ENCODE peak calls at places on chromosome 14, in seven cellular contexts. G is transverse colon; L is HCT116; S is CD8-positive, alpha-beta memory T cell; W is PC-3; J is A549; I is body of pancreas. R is an unnamed sample. For H3K4me1, the result is how much of the 10 kb centered on the place peaks cover.

GRCh38 chr14:38989917-38990546 is 113.0 kb downstream of the SEC23A start:
- DNase-seq in G (no peak), L (no peak), S (no peak), W (no peak), J (no peak), I (no peak), R (no peak)

GRCh38 chr14:29548948-29549370 is 378.7 kb downstream of the PRKD1 start:
- DNase-seq in G (no peak), L (peak), S (no peak), W (peak), J (peak), I (no peak), R (peak)

GRCh38 chr14:45091696-45092095 is 7.8 kb downstream of the PRPF39 start:
- DNase-seq in G (no peak), L (no peak), S (no peak), W (peak), J (no peak), I (no peak), R (peak)

GRCh38 chr14:87916103-87916885 is 76.7 kb downstream of the GALC start:
- DNase-seq in G (no peak), L (no peak), S (no peak), W (no peak), J (no peak), I (no peak), R (no peak)

GRCh38 chr14:72173038-72173720 is 240.9 kb downstream of the RGS6 start:
- DNase-seq in G (no peak), L (no peak), S (no peak), W (no peak), J (no peak), I (no peak), R (no peak)

GRCh38 chr14:29757188-29757680 is 170.4 kb downstream of the PRKD1 start:
- DNase-seq in G (no peak), L (no peak), S (no peak), W (no peak), J (no peak), I (no peak), R (no peak)

GRCh38 chr14:65627315-65627714 is 214.8 kb downstream of the FUT8 start:
- DNase-seq in G (no peak), L (no peak), S (no peak), W (no peak), J (no peak), I (no peak), R (no peak)

GRCh38 chr14:28599191-28599590 is 167.4 kb upstream of the FOXG1 start:
- DNase-seq in G (no peak), L (no peak), S (no peak), W (peak), J (no peak), I (no peak), R (peak)

GRCh38 chr14:105894125-105894977 is 368.0 kb downstream of the TMEM121 start:
- DNase-seq in G (peak), L (no peak), S (peak), W (no peak), J (no peak), I (peak), R (no peak)

GRCh38 chr14:77641534-77642341 is 25.3 kb upstream of the SPTLC2 start:
- DNase-seq in G (peak), L (no peak), S (peak), W (peak), J (no peak), I (peak), R (no peak)

GRCh38 chr14:20714593-20715250 is 26.2 kb downstream of the ANG start:
- DNase-seq in G (peak), L (no peak), S (no peak), W (peak), J (no peak), I (peak), R (peak)

GRCh38 chr14:89503458-89503996 is 86.5 kb upstream of the FOXN3 start:
- DNase-seq in G (no peak), L (no peak), S (no peak), W (no peak), J (no peak), I (no peak), R (no peak)

GRCh38 chr14:106185837-106186233 is 659.5 kb downstream of the TMEM121 start:
- DNase-seq in G (peak), L (no peak), S (peak), W (no peak), J (no peak), I (no peak), R (no peak)

GRCh38 chr14:76672123-76672522 is 89.1 kb upstream of the VASH1 start:
- DNase-seq in G (no peak), L (no peak), S (no peak), W (peak), J (no peak), I (no peak), R (no peak)

GRCh38 chr14:33915682-33916081 is 35.2 kb downstream of the EGLN3 start:
- DNase-seq in G (no peak), L (no peak), S (no peak), W (no peak), J (no peak), I (no peak), R (no peak)

GRCh38 chr14:34051966-34052657 is 101.2 kb upstream of the EGLN3 start:
- DNase-seq in G (peak), L (peak), S (no peak), W (peak), J (peak), I (no peak), R (peak)

GRCh38 chr14:57326253-57326652 is 57.5 kb downstream of the AP5M1 start:
- DNase-seq in G (no peak), L (no peak), S (no peak), W (no peak), J (no peak), I (no peak), R (no peak)

GRCh38 chr14:80465541-80466220 is 254.4 kb upstream of the DIO2 start:
- DNase-seq in G (no peak), L (no peak), S (no peak), W (no peak), J (no peak), I (no peak), R (no peak)

GRCh38 chr14:105144666-105145380 is 23.8 kb downstream of the JAG2 start:
- DNase-seq in G (peak), L (no peak), S (peak), W (no peak), J (no peak), I (peak), R (no peak)

GRCh38 chr14:80448267-80448666 is 237.0 kb upstream of the DIO2 start:
- DNase-seq in G (no peak), L (no peak), S (no peak), W (no peak), J (no peak), I (no peak), R (no peak)

GRCh38 chr14:69673578-69674305 is 62.3 kb downstream of the SUSD6 start:
- DNase-seq in G (no peak), L (no peak), S (no peak), W (no peak), J (no peak), I (no peak), R (no peak)

GRCh38 chr14:59189281-59189821 is 884 bp downstream of the DAAM1 start:
- DNase-seq in G (no peak), L (no peak), S (peak), W (peak), J (peak), I (peak), R (peak)

GRCh38 chr14:53840444-53840843 is 116.2 kb downstream of the BMP4 start:
- DNase-seq in G (no peak), L (peak), S (no peak), W (peak), J (peak), I (no peak), R (peak)

GRCh38 chr14:88729159-88729558 is 63.6 kb downstream of the EML5 start:
- DNase-seq in G (no peak), L (no peak), S (no peak), W (peak), J (peak), I (no peak), R (no peak)

GRCh38 chr14:101478096-101478495 is 83.2 kb upstream of the DIO3 start:
- DNase-seq in G (no peak), L (no peak), S (no peak), W (no peak), J (no peak), I (peak), R (no peak)

GRCh38 chr14:104316121-104316722 is 177.8 kb downstream of the KIF26A start:
- DNase-seq in G (peak), L (no peak), S (no peak), W (no peak), J (no peak), I (peak), R (no peak)

GRCh38 chr14:79597561-79597960 is 613.7 kb downstream of the DIO2 start:
- DNase-seq in G (no peak), L (no peak), S (no peak), W (no peak), J (no peak), I (no peak), R (no peak)

GRCh38 chr14:67018720-67019119 is 170.5 kb upstream of the GARIN2 start:
- DNase-seq in G (no peak), L (no peak), S (no peak), W (no peak), J (no peak), I (no peak), R (no peak)

GRCh38 chr14:106879241-106879640 is 1352.9 kb downstream of the TMEM121 start:
- DNase-seq in G (peak), L (peak), S (peak), W (peak), J (peak), I (peak), R (no peak)

GRCh38 chr14:95291859-95292542 is 27.7 kb downstream of the CLMN start:
- DNase-seq in G (peak), L (peak), S (no peak), W (peak), J (no peak), I (peak), R (peak)

DNA sequence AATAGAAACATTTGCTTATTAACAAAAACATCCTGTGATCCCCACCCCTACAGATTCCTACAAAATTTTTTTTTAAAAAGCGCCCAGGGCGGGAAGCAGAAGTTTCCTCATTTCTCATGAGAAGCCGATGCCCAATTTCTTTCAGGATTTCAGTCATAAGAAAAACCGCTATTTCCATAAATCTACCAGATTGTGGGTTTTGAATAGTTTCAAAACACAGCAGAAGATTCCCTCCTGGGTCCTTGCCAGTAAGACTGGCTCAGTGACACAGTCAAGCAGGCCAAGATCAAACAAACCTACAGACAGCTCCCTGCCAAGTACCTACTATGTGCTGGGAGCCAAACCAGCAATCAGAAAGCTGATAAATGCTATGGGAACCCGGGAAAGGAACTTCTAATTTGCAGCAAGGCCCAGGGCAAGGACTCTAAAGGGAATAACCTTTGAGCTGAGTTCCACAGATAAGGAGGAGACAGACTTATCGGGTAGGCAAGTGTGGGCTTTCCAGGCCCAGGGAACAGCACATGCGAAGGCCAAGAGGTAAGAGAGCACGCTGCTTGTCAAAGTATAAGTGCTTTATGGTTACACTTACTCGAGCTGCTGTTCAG is 68.7 kb downstream of the CCDC88C start:
- DNase-seq in G (no peak), L (no peak), S (peak), W (no peak), J (no peak), I (no peak), R (no peak)
- H3K4me1 ChIP-seq in G (under half), L (under half), S (half or more), W (under half), J (under half), I (under half), R (under half)

DNA sequence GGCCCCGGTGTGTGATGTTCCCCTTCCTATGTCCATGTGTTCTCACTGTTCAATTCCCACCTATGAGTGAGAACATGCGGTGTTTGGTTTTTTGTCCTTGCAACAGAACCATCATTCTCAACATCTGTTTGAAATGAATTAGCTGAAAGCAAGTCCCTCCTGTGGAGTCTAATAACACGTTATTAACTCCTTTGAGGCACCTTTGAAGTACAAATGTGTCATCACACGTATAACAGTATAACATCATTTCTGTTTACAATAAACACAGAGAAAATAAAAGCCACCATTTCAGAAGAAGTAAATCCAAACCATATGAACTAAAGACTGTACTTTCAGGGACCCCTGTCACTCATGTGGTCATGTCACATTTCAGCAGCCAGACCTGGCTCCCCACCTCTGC is 198.5 kb downstream of the STXBP6 start:
- DNase-seq in G (no peak), L (no peak), S (no peak), W (no peak), J (no peak), I (no peak), R (no peak)
- H3K27ac ChIP-seq in G (peak), L (no peak), S (no peak), W (no peak), J (no peak), I (no peak), R (no peak)

GRCh38 chr14:31256534-31257243 is 49.1 kb upstream of the HECTD1 start:
- DNase-seq in G (no peak), L (no peak), S (no peak), W (no peak), J (no peak), I (no peak), R (no peak)
- H3K4me1 ChIP-seq in G (under half), L (under half), S (under half), W (under half), J (under half), I (under half), R (under half)

GRCh38 chr14:93067088-93067487 is 48.6 kb downstream of the ITPK1 start:
- DNase-seq in G (no peak), L (no peak), S (no peak), W (no peak), J (no peak), I (no peak), R (no peak)

GRCh38 chr14:93063393-93063792 is 52.3 kb downstream of the ITPK1 start:
- DNase-seq in G (no peak), L (no peak), S (no peak), W (no peak), J (no peak), I (no peak), R (no peak)

GRCh38 chr14:93068721-93069120 is 47.0 kb downstream of the ITPK1 start:
- DNase-seq in G (no peak), L (no peak), S (no peak), W (no peak), J (no peak), I (no peak), R (no peak)

GRCh38 chr14:93064411-93065271 is 51.1 kb downstream of the ITPK1 start:
- DNase-seq in G (no peak), L (no peak), S (no peak), W (no peak), J (no peak), I (no peak), R (no peak)

GRCh38 chr14:93065272-93065730 is 50.4 kb downstream of the ITPK1 start:
- DNase-seq in G (no peak), L (no peak), S (no peak), W (peak), J (no peak), I (no peak), R (no peak)
- H3K27ac ChIP-seq in G (peak), L (no peak), S (peak), W (no peak), J (no peak), I (no peak), R (no peak)

DNA sequence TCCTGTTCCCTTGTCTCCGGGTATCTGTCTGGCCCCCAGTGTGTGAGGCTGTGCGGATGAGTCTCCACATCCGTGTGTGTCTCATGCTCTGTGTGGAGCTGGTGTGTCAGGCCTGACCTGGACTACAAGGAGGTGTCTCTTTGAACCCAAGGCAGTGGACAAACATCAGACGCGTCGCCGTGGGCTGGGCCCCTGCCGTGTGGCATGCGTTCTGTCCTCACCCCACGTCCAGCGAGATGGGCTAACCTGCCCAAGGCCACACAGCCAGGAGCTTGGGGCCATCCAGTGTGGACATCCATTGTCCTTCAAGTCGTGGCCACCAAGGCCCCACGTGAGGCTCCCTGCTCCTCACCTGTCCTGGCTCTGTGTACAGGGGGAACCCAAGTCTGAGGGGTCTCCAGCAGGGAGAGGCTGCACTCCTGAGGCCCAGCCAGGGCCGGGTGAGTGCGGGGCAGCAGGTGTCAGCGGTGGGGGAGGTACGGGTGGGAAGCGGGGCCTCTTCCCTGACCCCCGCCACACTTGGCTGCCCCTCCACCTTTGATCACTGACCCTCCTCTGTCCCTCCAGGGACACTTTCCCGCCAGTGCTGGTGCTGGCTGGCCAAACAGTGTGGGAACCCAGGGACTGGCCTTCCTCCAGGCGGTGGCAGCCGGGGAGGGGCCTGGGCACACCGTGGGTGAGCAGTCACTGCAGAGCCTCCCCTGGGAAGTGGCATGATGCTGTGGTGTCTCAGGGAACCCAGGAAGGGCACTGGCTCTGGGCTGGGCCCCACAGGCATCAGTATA is 48.5 kb downstream of the CYP46A1 start:
- DNase-seq in G (peak), L (no peak), S (peak), W (no peak), J (no peak), I (peak), R (no peak)
- H3K4me1 ChIP-seq in G (under half), L (under half), S (under half), W (under half), J (under half), I (half or more), R (under half)

GRCh38 chr14:61042220-61042619 is 61.2 kb downstream of the SLC38A6 start:
- DNase-seq in G (no peak), L (no peak), S (no peak), W (no peak), J (no peak), I (no peak), R (no peak)
- H3K27ac ChIP-seq in G (no peak), L (no peak), S (no peak), W (no peak), J (no peak), I (no peak), R (no peak)

GRCh38 chr14:22780941-22781605 is 14.6 kb downstream of the OXA1L start:
- DNase-seq in G (no peak), L (no peak), S (no peak), W (no peak), J (no peak), I (peak), R (no peak)

GRCh38 chr14:22781606-22782000 is 15.1 kb downstream of the OXA1L start:
- DNase-seq in G (no peak), L (no peak), S (no peak), W (peak), J (no peak), I (no peak), R (no peak)

GRCh38 chr14:22792158-22792557 is 23.1 kb downstream of the SLC7A7 start:
- DNase-seq in G (no peak), L (no peak), S (no peak), W (no peak), J (no peak), I (no peak), R (no peak)

GRCh38 chr14:22791302-22791701 is 23.9 kb downstream of the SLC7A7 start:
- DNase-seq in G (no peak), L (no peak), S (no peak), W (peak), J (no peak), I (no peak), R (peak)

DNA sequence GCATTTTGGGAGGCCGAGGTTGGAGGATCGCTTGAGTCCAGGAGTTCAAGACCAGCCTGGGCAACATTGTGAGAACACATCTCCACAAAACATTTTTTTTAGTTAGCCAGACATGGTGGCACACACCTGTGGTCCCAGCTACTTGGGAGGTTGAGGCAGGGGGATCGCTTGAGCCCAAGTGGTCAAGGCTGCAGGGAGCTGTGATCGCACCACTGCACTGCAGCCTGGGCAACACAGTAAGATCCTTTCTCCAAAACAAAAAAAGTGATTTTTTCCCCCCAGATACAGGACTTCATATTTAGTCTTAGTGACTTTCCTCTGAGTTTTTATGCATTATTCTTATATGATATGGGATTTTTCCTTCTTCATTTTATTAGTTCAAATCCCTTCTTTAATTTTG is 20.2 kb downstream of the OXA1L start:
- DNase-seq in G (no peak), L (no peak), S (no peak), W (no peak), J (no peak), I (no peak), R (no peak)
- H3K4me1 ChIP-seq in G (under half), L (under half), S (under half), W (under half), J (under half), I (under half), R (under half)